ENCODE peak calls at places on chromosome 13, in five cellular contexts. N is A172, A is nephron progenitor cell, C is H4, V is fibroblast of the aortic adventitia. H is an unnamed sample.

GRCh38 chr13:45786293-45786920 is 65.1 kb downstream of the SIAH3 start:
- DNase-seq in N (no peak), A (no peak), C (peak; percentile 6), V (no peak), H (no peak)

GRCh38 chr13:76991432-76991795 is 467 bp upstream of the CLN5 start:
- DNase-seq in N (peak; percentile 11), A (no peak), C (no peak), V (no peak), H (no peak)

GRCh38 chr13:75170321-75170720 is 311.6 kb downstream of the TBC1D4 start:
- DNase-seq in N (no peak), A (no peak), C (no peak), V (no peak), H (no peak)

GRCh38 chr13:27826379-27827353 is 34.4 kb downstream of the GSX1 start:
- DNase-seq in N (peak; percentile 59), A (peak; percentile 93), C (peak; percentile 88), V (peak; percentile 88), H (peak; percentile 78)

GRCh38 chr13:28392896-28393295 is 102.0 kb downstream of the FLT1 start:
- DNase-seq in N (no peak), A (no peak), C (no peak), V (no peak), H (no peak)

GRCh38 chr13:52034616-52035226 is 10.2 kb downstream of the UTP14C start:
- DNase-seq in N (no peak), A (no peak), C (no peak), V (no peak), H (no peak)

GRCh38 chr13:50415428-50415827 is 400.2 kb downstream of the KCNRG start:
- DNase-seq in N (no peak), A (no peak), C (no peak), V (peak; percentile 48), H (no peak)

GRCh38 chr13:92573467-92574057 is 653.0 kb upstream of the GPC6 start:
- DNase-seq in N (peak; percentile 16), A (peak; percentile 37), C (peak; percentile 24), V (peak; percentile 9), H (no peak)

GRCh38 chr13:100131863-100132574 is 43.1 kb downstream of the PCCA start:
- DNase-seq in N (peak; percentile 95), A (no peak), C (peak; percentile 58), V (peak; percentile 57), H (no peak)

GRCh38 chr13:44040070-44040753 is 160.5 kb downstream of the LACC1 start:
- DNase-seq in N (no peak), A (no peak), C (no peak), V (peak; percentile 68), H (no peak)

GRCh38 chr13:74705438-74705837 is 571.2 kb upstream of the KLF12 start:
- DNase-seq in N (no peak), A (no peak), C (no peak), V (no peak), H (no peak)

GRCh38 chr13:46908511-46908910 is 11.7 kb upstream of the HTR2A start:
- DNase-seq in N (peak; percentile 21), A (no peak), C (peak; percentile 9), V (peak; percentile 89), H (no peak)